ENCODE peak calls at places on chromosomes 7 and 10, in five cellular contexts. X is body of pancreas, Y is right cardiac atrium, H is aorta, U is endothelial cell of umbilical vein. E is an unnamed sample.

GRCh38 chr10:63273575-63273974 is 140.4 kb downstream of the NRBF2 start:
- DNase-seq in X (no peak), Y (no peak), U (peak; percentile 85), H (no peak), E (no peak)

GRCh38 chr7:152344253-152344652 is 91.5 kb downstream of the KMT2C start:
- DNase-seq in X (no peak), H (no peak), U (no peak), Y (no peak), E (no peak)

GRCh38 chr7:44347546-44348114 is 22.2 kb upstream of the CAMK2B start:
- DNase-seq in X (no peak), H (peak; percentile 39), U (no peak), Y (peak; percentile 75), E (no peak)

GRCh38 chr7:115548756-115549155 is 481.8 kb downstream of the TFEC start:
- DNase-seq in U (no peak), Y (no peak), X (no peak), H (no peak), E (no peak)

GRCh38 chr7:149719912-149720335 is 53.5 kb downstream of the ZNF467 start:
- DNase-seq in Y (no peak), H (no peak), X (no peak), U (no peak), E (no peak)

GRCh38 chr7:14894826-14895225 is 7.7 kb downstream of the DGKB start:
- DNase-seq in U (peak; percentile 33), Y (no peak), X (no peak), H (no peak), E (no peak)

GRCh38 chr10:61486738-61487396 is 33.7 kb upstream of the TMEM26 start:
- DNase-seq in Y (no peak), H (no peak), X (no peak), U (peak; percentile 17), E (no peak)

GRCh38 chr10:16779375-16779774 is 37.8 kb downstream of the RSU1 start:
- DNase-seq in U (no peak), Y (no peak), X (peak; percentile 49), H (no peak), E (no peak)

GRCh38 chr7:47453093-47454056 is 128.5 kb downstream of the TNS3 start:
- DNase-seq in Y (no peak), U (peak; percentile 74), X (peak; percentile 87), H (peak; percentile 89), E (no peak)

GRCh38 chr10:46547881-46548780 is 8.3 kb downstream of the GPRIN2 start:
- DNase-seq in U (no peak), Y (peak; percentile 50), X (peak; percentile 1), H (peak; percentile 75), E (peak; percentile 70)

GRCh38 chr10:71250405-71250804 is 38.0 kb downstream of the UNC5B start:
- DNase-seq in U (no peak), X (no peak), H (no peak), Y (no peak), E (no peak)
- H3K4me1 ChIP-seq in U (peaks cover 14% of the 10 kb centered on the region), X (peaks cover 11% of the 10 kb centered on the region), H (no peaks in the 10 kb centered on the region), Y (peaks cover 25% of the 10 kb centered on the region), E (peaks cover 35% of the 10 kb centered on the region)

GRCh38 chr10:71911296-71911954 is 52.8 kb upstream of the CHST3 start:
- DNase-seq in Y (no peak), X (no peak), U (peak; percentile 59), H (no peak), E (no peak)
- H3K4me1 ChIP-seq in Y (peaks cover 3% of the 10 kb centered on the region), X (no peaks in the 10 kb centered on the region), U (no peaks in the 10 kb centered on the region), H (no peaks in the 10 kb centered on the region), E (peaks cover 15% of the 10 kb centered on the region)

DNA sequence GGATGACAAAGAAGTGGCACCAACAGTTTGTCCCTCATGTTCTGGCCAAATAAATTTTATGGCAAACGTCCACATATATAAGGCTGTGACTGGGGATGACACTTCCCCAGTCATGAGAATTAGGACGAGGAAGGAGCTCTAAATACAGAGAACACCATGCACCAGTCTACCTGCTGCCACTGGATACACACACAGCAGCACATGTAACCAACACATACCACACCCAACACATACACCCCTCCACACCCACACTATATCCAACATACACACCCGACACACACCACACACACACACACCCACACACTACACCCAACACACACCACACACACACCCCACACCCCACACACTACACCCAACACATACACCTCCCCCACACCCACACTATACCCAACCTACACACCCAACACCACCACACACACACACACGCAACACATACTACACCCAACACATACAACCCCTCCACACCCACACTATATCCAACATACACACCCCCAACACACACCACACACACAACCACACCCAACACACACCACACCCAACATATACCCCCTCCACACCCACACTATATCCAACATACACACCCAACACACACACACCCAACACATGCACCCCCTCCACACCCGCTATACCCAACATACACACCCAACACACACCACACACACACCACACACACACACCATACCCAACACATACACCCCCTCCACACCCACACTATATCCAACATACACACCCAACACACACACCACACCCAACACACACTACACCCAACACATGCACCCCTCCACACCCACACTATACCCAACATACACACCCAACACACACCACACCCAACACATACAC is 74.1 kb downstream of the HIPK2 start:
- DNase-seq in U (no peak), Y (no peak), X (no peak), H (no peak), E (no peak)
- H3K4me1 ChIP-seq in U (peaks cover 9% of the 10 kb centered on the region), Y (peaks cover 31% of the 10 kb centered on the region), X (peaks cover 18% of the 10 kb centered on the region), H (no peaks in the 10 kb centered on the region), E (peaks cover 52% of the 10 kb centered on the region)

GRCh38 chr10:80949785-80950184 is 412.1 kb downstream of the SH2D4B start:
- DNase-seq in U (no peak), Y (no peak), H (no peak), X (no peak), E (no peak)
- H3K4me1 ChIP-seq in U (no peaks in the 10 kb centered on the region), Y (no peaks in the 10 kb centered on the region), H (no peaks in the 10 kb centered on the region), X (no peaks in the 10 kb centered on the region), E (no peaks in the 10 kb centered on the region)

DNA sequence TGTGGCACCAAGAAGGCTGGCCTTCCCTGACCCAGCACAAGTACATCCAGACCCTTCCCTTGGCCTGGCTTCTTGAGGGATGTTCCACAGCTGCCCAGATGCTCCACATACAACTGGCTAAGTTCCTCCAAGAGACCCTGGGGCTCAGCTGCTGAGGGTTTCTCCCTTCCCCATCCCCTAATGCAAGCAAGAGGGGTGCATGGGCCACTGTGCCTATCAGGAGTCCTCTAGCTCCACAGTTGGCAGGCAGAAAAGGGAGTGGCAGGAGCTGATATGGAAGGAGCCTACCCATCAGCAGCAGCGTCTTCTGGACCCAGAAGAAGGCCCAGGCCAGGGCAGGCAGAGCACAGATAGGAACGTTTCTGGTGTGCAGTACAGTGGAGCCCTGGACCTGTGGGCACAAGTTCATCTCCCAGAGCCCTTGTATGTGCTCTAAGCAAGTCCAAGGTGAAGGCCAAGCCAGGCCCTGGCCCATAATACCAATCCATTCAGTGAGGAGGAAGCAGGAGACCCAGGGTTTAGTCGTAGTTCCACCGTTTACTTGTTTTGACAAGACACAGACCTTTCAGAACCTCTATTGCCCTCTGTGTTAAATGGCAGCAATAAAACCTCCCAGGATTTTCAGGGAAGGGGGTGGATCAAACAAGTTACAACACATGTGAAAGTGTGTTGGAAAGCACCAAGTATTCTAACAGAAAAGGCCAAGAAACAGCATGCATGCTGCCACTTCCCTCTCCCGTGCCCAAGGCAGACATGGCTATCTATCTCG is 26.1 kb downstream of the VSIR start:
- DNase-seq in Y (peak; percentile 37), H (no peak), X (no peak), U (no peak), E (no peak)
- H3K4me1 ChIP-seq in Y (peaks cover 36% of the 10 kb centered on the region), H (no peaks in the 10 kb centered on the region), X (peaks cover 30% of the 10 kb centered on the region), U (peaks cover 15% of the 10 kb centered on the region), E (peaks cover 73% of the 10 kb centered on the region)

DNA sequence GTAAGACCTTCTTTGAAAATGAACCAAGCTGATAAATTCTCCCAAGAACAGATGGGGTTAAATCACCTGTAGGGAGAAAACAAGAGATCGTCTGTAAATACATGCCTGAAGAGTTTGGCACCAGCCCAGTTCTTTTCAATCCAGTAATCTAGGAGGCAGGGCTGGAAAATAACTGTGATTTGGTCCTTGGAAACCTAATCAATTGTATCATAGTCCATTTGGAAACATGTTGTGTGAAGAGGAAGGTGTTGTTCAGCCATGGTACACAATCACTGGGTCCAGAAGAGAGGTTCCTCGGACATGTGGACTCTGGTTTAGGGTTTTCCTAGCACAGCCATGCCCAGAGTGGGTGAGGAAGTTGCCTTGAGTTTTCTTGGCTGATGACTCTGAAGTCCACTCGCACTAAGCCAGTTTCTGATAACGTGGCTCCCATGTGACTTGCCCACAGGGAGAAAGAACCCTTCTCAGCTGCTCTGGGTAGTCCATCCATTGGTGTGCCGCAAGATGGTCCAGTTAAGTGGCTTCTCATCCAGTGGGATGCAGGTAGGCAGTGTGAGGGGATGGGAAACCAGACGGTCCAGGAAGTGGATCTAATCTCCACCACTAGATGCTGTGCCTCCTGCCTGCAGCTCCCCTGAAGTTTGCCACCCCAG is 5.1 kb downstream of the BLNK start:
- DNase-seq in Y (no peak), U (no peak), H (no peak), X (no peak), E (no peak)
- H3K4me1 ChIP-seq in Y (peaks cover 3% of the 10 kb centered on the region), U (no peaks in the 10 kb centered on the region), H (no peaks in the 10 kb centered on the region), X (peaks cover 59% of the 10 kb centered on the region), E (peaks cover 79% of the 10 kb centered on the region)

GRCh38 chr10:130137659-130138478 is 1.7 kb downstream of the GLRX3 start:
- DNase-seq in H (no peak), Y (no peak), U (no peak), X (no peak), E (peak; percentile 45)

GRCh38 chr10:130135676-130136213 is 446 bp upstream of the GLRX3 start:
- DNase-seq in U (no peak), Y (no peak), X (no peak), H (no peak), E (no peak)

GRCh38 chr10:130136214-130137076 is at the start of gene GLRX3:
- DNase-seq in Y (peak; percentile 96), U (peak; percentile 80), X (peak; percentile 90), H (peak; percentile 96), E (peak; percentile 98)

GRCh38 chr10:130138479-130138866 is 2.3 kb downstream of the GLRX3 start:
- DNase-seq in U (peak; percentile 53), H (no peak), Y (no peak), X (peak; percentile 31), E (no peak)

DNA sequence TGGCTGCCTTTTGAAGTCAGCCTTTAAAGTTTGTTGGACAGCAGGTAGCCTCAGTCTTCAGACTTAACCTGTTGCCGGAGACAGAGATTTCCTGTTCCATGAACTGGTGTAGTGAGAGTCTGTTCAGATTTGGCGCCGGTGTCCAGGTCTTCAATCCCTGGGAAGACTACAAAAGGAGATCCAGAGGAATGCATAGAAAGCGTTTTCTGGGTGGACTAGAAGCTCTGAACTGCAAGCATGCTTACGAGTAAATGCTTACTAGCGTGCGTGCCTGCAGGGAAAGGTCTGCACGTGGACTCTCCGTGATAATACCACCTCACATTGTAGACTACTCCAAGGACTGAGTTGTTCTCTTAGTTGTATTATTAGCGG is 872 bp downstream of the GLRX3 start:
- DNase-seq in Y (no peak), H (no peak), U (peak; percentile 55), X (no peak), E (no peak)
- H3K4me1 ChIP-seq in Y (peaks cover 6% of the 10 kb centered on the region), H (no peaks in the 10 kb centered on the region), U (peaks cover 19% of the 10 kb centered on the region), X (peaks cover 47% of the 10 kb centered on the region), E (peaks cover 33% of the 10 kb centered on the region)

DNA sequence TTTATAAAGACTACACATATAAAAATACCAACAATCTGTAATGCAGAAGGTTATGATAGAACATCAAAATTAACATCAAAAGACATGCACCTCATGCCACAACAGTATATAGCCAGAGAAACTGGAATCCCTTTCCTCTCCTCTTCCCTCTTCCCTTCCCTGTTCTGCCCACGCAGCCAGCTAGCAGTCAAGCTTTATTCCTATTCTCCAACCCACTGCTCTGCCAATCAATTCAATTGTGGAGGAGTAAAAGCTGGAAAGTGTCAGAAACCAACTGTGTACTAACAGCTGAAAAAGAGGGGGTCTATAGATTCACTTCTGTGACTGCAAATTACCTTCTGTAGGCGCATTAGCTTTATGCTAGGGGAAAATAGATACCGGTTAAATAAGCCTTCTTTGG is 16.4 kb downstream of the ABI1 start:
- DNase-seq in H (no peak), Y (no peak), U (no peak), X (no peak), E (no peak)
- H3K4me1 ChIP-seq in H (no peaks in the 10 kb centered on the region), Y (peaks cover 3% of the 10 kb centered on the region), U (peaks cover 7% of the 10 kb centered on the region), X (no peaks in the 10 kb centered on the region), E (peaks cover 22% of the 10 kb centered on the region)

GRCh38 chr7:25118048-25118753 is 6.9 kb downstream of the CYCS start:
- DNase-seq in U (no peak), X (no peak), Y (no peak), H (no peak), E (no peak)
- H3K4me1 ChIP-seq in U (no peaks in the 10 kb centered on the region), X (no peaks in the 10 kb centered on the region), Y (peaks cover 3% of the 10 kb centered on the region), H (no peaks in the 10 kb centered on the region), E (peaks cover 9% of the 10 kb centered on the region)